ENCODE peak calls at places on chromosomes 12 and 14, in seven cellular contexts. R is bronchial epithelial cell; O is AG10803; Q is mucosa of descending colon; E is ascending aorta; V is cardiac fibroblast; X is CD8-positive, alpha-beta T cell. U is an unnamed sample.

GRCh38 chr12:47296828-47297227 is 217.1 kb upstream of the AMIGO2 start:
- DNase-seq in R (no peak), O (no peak), Q (no peak), E (no peak), V (no peak), X (no peak), U (no peak)

GRCh38 chr12:117134059-117134458 is 34.8 kb upstream of the TESC start:
- DNase-seq in R (no peak), O (peak; percentile 44), Q (no peak), E (no peak), V (no peak), X (peak; percentile 71), U (no peak)

GRCh38 chr12:88142610-88142991 is 494 bp downstream of the TMTC3 start:
- DNase-seq in R (peak; percentile 47), O (no peak), Q (peak; percentile 57), E (no peak), V (no peak), X (peak; percentile 37), U (no peak)

GRCh38 chr14:31219169-31219568 is 11.6 kb upstream of the HECTD1 start:
- DNase-seq in R (no peak), O (no peak), Q (no peak), E (no peak), V (no peak), X (no peak), U (no peak)

GRCh38 chr12:52608826-52609630 is 7.8 kb upstream of the KRT72 start:
- DNase-seq in R (no peak), O (no peak), Q (no peak), E (no peak), V (no peak), X (peak; percentile 36), U (peak; percentile 43)

GRCh38 chr12:111769599-111769998 is 2.9 kb downstream of the ALDH2 start:
- DNase-seq in R (no peak), O (no peak), Q (no peak), E (no peak), V (no peak), X (no peak), U (no peak)

GRCh38 chr12:49092086-49092815 is 2.4 kb downstream of the DHH start:
- DNase-seq in R (no peak), O (no peak), Q (no peak), E (no peak), V (peak; percentile 48), X (peak; percentile 61), U (no peak)

GRCh38 chr14:92426237-92426636 is 87.3 kb upstream of the RIN3 start:
- DNase-seq in R (peak; percentile 4), O (peak; percentile 73), Q (no peak), E (no peak), V (peak; percentile 55), X (no peak), U (no peak)

GRCh38 chr14:31025335-31026075 is at the start of gene AP4S1:
- DNase-seq in R (no peak), O (no peak), Q (peak; percentile 73), E (no peak), V (no peak), X (peak; percentile 45), U (peak; percentile 75)

GRCh38 chr12:104407922-104408321 is 48.8 kb upstream of the CHST11 start:
- DNase-seq in R (no peak), O (no peak), Q (no peak), E (no peak), V (peak; percentile 32), X (no peak), U (no peak)

GRCh38 chr12:128325646-128326045 is 58.7 kb downstream of the TMEM132C start:
- DNase-seq in R (no peak), O (no peak), Q (no peak), E (no peak), V (no peak), X (no peak), U (no peak)

GRCh38 chr12:62732861-62733427 is 202.0 kb downstream of the PPM1H start:
- DNase-seq in R (peak; percentile 47), O (peak; percentile 76), Q (no peak), E (no peak), V (peak; percentile 76), X (no peak), U (no peak)

GRCh38 chr12:129700036-129700435 is 203.8 kb downstream of the TMEM132D start:
- DNase-seq in R (no peak), O (no peak), Q (no peak), E (no peak), V (no peak), X (no peak), U (no peak)

GRCh38 chr14:90750191-90750590 is 66.0 kb downstream of the TTC7B start:
- DNase-seq in R (no peak), O (no peak), Q (no peak), E (no peak), V (no peak), X (no peak), U (no peak)

GRCh38 chr12:88472248-88472647 is 108.0 kb downstream of the KITLG start:
- DNase-seq in R (peak; percentile 49), O (peak; percentile 13), Q (no peak), E (no peak), V (peak; percentile 30), X (no peak), U (no peak)

GRCh38 chr12:43094886-43095285 is 457.1 kb downstream of the ADAMTS20 start:
- DNase-seq in R (no peak), O (no peak), Q (no peak), E (no peak), V (peak; percentile 35), X (no peak), U (no peak)

GRCh38 chr12:91574975-91575374 is 392.4 kb upstream of the DCN start:
- DNase-seq in R (no peak), O (no peak), Q (no peak), E (no peak), V (no peak), X (no peak), U (no peak)
- H3K4me3 ChIP-seq in R (no peak overlapping the region), O (no peak overlapping the region), Q (no peak overlapping the region), E (no peak overlapping the region), V (peak overlapping the region; percentile 3), X (no peak overlapping the region), U (no peak overlapping the region)

DNA sequence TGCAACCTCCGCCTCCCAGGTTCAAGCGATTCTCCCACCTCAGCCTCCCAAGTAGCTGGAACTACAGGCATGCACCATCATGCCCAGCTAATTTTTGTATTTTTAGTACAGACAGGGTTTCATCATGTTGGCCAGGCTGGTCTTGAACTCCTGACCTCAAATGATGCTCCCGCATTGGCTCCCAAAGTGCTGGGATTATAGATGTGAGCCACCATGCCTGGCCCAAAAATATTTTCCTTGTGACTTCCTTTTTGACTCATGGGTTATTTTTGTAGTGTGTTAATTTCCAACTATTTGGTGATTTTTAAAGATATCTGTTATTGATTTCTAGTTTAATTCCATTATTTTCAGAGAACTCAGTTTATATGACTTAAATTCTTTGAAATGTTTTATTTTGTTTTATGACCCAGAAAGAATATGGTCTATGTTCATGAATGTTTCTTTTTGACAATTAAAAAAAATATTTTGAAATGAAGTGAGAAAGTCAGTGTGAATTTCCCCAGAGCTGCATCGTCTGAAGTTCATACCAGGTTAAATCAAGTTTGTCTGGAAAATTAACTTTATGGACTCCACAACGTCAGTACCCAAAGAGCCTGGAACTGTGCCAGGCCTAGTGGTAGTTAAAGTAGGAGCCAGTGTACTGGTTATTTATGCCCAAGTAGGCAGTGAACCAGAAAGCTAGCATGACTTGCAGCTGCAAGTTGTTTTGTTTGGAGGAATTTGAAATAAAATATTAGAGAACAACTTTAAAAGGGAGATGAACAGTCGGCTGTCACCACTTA is 2.8 kb upstream of the CDKL1 start:
- DNase-seq in R (peak; percentile 12), O (peak; percentile 63), Q (peak; percentile 45), E (no peak), V (peak; percentile 28), X (no peak), U (no peak)
- TF ChIP-seq CTCF in R (no peak), O (no peak), Q (no peak), E (no peak), V (no peak), X (no peak), U (no peak)

DNA sequence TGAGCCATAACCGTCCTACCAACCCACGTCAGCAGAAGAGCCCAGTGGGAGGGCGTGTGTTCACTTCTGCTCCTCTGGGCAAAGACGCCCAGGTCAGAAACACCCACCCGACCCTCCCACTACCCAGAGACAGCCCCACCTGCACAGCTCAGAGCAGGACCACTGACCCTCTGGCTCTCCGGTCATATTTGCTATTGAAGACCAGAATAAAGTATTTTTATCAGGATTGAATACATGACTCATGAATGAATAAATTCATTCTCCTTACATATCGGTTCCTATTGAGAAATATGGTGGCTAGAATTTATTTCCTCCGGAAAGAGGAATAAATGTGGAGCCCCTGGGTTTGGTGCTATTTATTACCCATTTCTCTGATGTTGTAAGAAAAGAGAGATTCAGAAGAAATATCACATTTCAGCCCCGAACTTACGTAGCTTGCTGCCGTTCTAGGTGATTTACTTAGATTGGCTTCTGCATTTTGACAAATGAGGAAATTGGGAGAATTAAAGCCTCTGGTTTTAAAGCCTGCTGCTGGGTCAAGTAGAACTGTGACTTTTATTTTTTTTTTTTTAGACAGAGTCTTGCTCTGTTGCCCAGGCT is 36.4 kb upstream of the P2RX7 start:
- DNase-seq in R (no peak), O (no peak), Q (no peak), E (no peak), V (no peak), X (no peak), U (no peak)
- H3K4me3 ChIP-seq in R (no peak overlapping the region), O (no peak overlapping the region), Q (no peak overlapping the region), E (peak overlapping the region; percentile 47), V (no peak overlapping the region), X (no peak overlapping the region), U (peak overlapping the region; percentile 65)

GRCh38 chr14:68521952-68522509 is 270.8 kb downstream of the ZFP36L1 start:
- DNase-seq in R (no peak), O (no peak), Q (no peak), E (no peak), V (no peak), X (no peak), U (no peak)

GRCh38 chr14:68522510-68523325 is 270.1 kb downstream of the ZFP36L1 start:
- DNase-seq in R (no peak), O (peak; percentile 85), Q (no peak), E (no peak), V (peak; percentile 96), X (no peak), U (peak; percentile 70)

GRCh38 chr14:68525516-68525915 is 267.4 kb downstream of the ZFP36L1 start:
- DNase-seq in R (no peak), O (no peak), Q (no peak), E (no peak), V (no peak), X (no peak), U (no peak)

GRCh38 chr14:68523326-68523610 is 269.6 kb downstream of the ZFP36L1 start:
- DNase-seq in R (no peak), O (no peak), Q (no peak), E (no peak), V (no peak), X (no peak), U (no peak)

DNA sequence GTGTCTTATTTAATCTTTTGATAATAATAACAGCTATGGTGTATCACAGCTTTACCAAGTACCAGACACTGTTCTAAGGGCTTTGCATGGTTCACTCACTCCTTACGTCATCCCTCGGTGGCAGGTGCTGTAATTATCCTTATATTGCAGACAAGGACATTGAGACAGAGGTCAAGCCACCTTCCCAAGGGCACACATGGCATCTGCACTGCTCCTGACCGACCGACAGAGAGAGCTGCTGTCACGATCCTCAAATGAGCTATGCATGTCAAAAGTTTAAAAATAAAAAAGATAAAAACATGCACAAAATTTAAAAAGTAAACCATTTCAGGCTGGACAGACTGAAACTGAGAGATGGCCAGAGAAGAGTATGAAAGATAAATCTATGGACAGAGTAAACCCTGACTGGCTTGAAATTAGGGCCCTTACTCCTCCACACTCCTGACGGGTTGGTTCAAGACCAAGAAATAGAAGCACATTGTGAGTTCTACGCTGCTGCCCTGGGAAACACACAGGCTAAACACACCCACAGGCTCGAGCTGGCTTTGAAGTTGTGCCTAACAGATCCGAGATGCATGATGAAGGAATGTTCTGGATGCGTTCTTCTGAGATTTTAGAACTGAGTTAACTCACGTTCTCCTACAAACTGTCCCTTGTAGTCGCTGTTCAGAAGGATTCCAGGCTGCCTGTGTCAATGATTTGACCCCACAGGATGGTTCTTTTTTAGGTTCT is 268.7 kb downstream of the ZFP36L1 start:
- DNase-seq in R (no peak), O (peak; percentile 79), Q (no peak), E (no peak), V (peak; percentile 24), X (no peak), U (no peak)
- TF ChIP-seq CTCF in R (no peak), O (peak; percentile 77), Q (no peak), E (peak; percentile 55), V (peak; percentile 58), X (no peak), U (peak; percentile 33)

U was measured in coronary artery.